ENCODE peak calls at places on chromosome 19, in eight cellular contexts. One of them, this sample, is unnamed.
A peak's percentile ranks its signal among the peaks of the same experiment; 100 is the strongest.

GRCh38 chr19:38004100-38004504 is 97.1 kb downstream of the SIPA1L3 start:
- ATAC-seq in heart left ventricle: no peak
- ATAC-seq in right lobe of liver: no peak
- ATAC-seq in activated CD8-positive, alpha-beta T cell treated with anti-CD3 and anti-CD28 coated beads, Interleukin-2, amount 10 ng/mL, durations not matched to agents 7 days and 5 days: no peak
- ATAC-seq in activated naive CD8-positive, alpha-beta T cell treated with anti-CD3 and anti-CD28 coated beads, Interleukin-2, amount 50 U/mL, for 24 hours: no peak
- ATAC-seq in lower lobe of right lung: peak; percentile 25
- ATAC-seq in activated CD8-positive, alpha-beta memory T cell treated with anti-CD3 and anti-CD28 coated beads, Interleukin-2, amount 10 ng/mL, durations not matched to agents 7 days and 5 days: no peak
- ATAC-seq in left cardiac atrium: peak; percentile 20
- ATAC-seq in this sample: no peak

GRCh38 chr19:5287066-5287465 is 53.5 kb downstream of the PTPRS start:
- ATAC-seq in right lobe of liver: no peak
- ATAC-seq in left cardiac atrium: no peak
- ATAC-seq in activated CD8-positive, alpha-beta memory T cell treated with anti-CD3 and anti-CD28 coated beads, Interleukin-2, amount 10 ng/mL, durations not matched to agents 7 days and 5 days: no peak
- ATAC-seq in activated CD8-positive, alpha-beta T cell treated with anti-CD3 and anti-CD28 coated beads, Interleukin-2, amount 10 ng/mL, durations not matched to agents 7 days and 5 days: no peak
- ATAC-seq in lower lobe of right lung: no peak
- ATAC-seq in activated naive CD8-positive, alpha-beta T cell treated with anti-CD3 and anti-CD28 coated beads, Interleukin-2, amount 50 U/mL, for 24 hours: peak; percentile 72
- ATAC-seq in heart left ventricle: no peak
- ATAC-seq in this sample: no peak

GRCh38 chr19:32287811-32288227 is 57.6 kb upstream of the ZNF507 start:
- ATAC-seq in heart left ventricle: peak; percentile 74
- ATAC-seq in lower lobe of right lung: peak; percentile 57
- ATAC-seq in activated naive CD8-positive, alpha-beta T cell treated with anti-CD3 and anti-CD28 coated beads, Interleukin-2, amount 50 U/mL, for 24 hours: no peak
- ATAC-seq in left cardiac atrium: peak; percentile 87
- ATAC-seq in activated CD8-positive, alpha-beta memory T cell treated with anti-CD3 and anti-CD28 coated beads, Interleukin-2, amount 10 ng/mL, durations not matched to agents 7 days and 5 days: no peak
- ATAC-seq in right lobe of liver: peak; percentile 47
- ATAC-seq in activated CD8-positive, alpha-beta T cell treated with anti-CD3 and anti-CD28 coated beads, Interleukin-2, amount 10 ng/mL, durations not matched to agents 7 days and 5 days: no peak
- ATAC-seq in this sample: peak; percentile 69

GRCh38 chr19:32800757-32801156 is 68.8 kb downstream of the SLC7A9 start:
- ATAC-seq in lower lobe of right lung: no peak
- ATAC-seq in left cardiac atrium: no peak
- ATAC-seq in activated CD8-positive, alpha-beta memory T cell treated with anti-CD3 and anti-CD28 coated beads, Interleukin-2, amount 10 ng/mL, durations not matched to agents 7 days and 5 days: no peak
- ATAC-seq in activated CD8-positive, alpha-beta T cell treated with anti-CD3 and anti-CD28 coated beads, Interleukin-2, amount 10 ng/mL, durations not matched to agents 7 days and 5 days: no peak
- ATAC-seq in activated naive CD8-positive, alpha-beta T cell treated with anti-CD3 and anti-CD28 coated beads, Interleukin-2, amount 50 U/mL, for 24 hours: no peak
- ATAC-seq in right lobe of liver: no peak
- ATAC-seq in heart left ventricle: no peak
- ATAC-seq in this sample: no peak

GRCh38 chr19:34273121-34273845 is 18.9 kb downstream of the GARRE1 start:
- ATAC-seq in heart left ventricle: no peak
- ATAC-seq in left cardiac atrium: no peak
- ATAC-seq in right lobe of liver: no peak
- ATAC-seq in activated CD8-positive, alpha-beta memory T cell treated with anti-CD3 and anti-CD28 coated beads, Interleukin-2, amount 10 ng/mL, durations not matched to agents 7 days and 5 days: no peak
- ATAC-seq in activated CD8-positive, alpha-beta T cell treated with anti-CD3 and anti-CD28 coated beads, Interleukin-2, amount 10 ng/mL, durations not matched to agents 7 days and 5 days: no peak
- ATAC-seq in lower lobe of right lung: no peak
- ATAC-seq in activated naive CD8-positive, alpha-beta T cell treated with anti-CD3 and anti-CD28 coated beads, Interleukin-2, amount 50 U/mL, for 24 hours: no peak
- ATAC-seq in this sample: no peak

GRCh38 chr19:47146920-47147319 is 16.3 kb downstream of the SAE1 start:
- ATAC-seq in activated naive CD8-positive, alpha-beta T cell treated with anti-CD3 and anti-CD28 coated beads, Interleukin-2, amount 50 U/mL, for 24 hours: peak; percentile 62
- ATAC-seq in lower lobe of right lung: no peak
- ATAC-seq in left cardiac atrium: no peak
- ATAC-seq in activated CD8-positive, alpha-beta memory T cell treated with anti-CD3 and anti-CD28 coated beads, Interleukin-2, amount 10 ng/mL, durations not matched to agents 7 days and 5 days: no peak
- ATAC-seq in right lobe of liver: no peak
- ATAC-seq in heart left ventricle: no peak
- ATAC-seq in activated CD8-positive, alpha-beta T cell treated with anti-CD3 and anti-CD28 coated beads, Interleukin-2, amount 10 ng/mL, durations not matched to agents 7 days and 5 days: no peak
- ATAC-seq in this sample: no peak

GRCh38 chr19:33235269-33235995 is 9.8 kb upstream of the SLC7A10 start:
- ATAC-seq in activated CD8-positive, alpha-beta memory T cell treated with anti-CD3 and anti-CD28 coated beads, Interleukin-2, amount 10 ng/mL, durations not matched to agents 7 days and 5 days: peak; percentile 90
- ATAC-seq in right lobe of liver: peak; percentile 89
- ATAC-seq in left cardiac atrium: peak; percentile 66
- ATAC-seq in activated CD8-positive, alpha-beta T cell treated with anti-CD3 and anti-CD28 coated beads, Interleukin-2, amount 10 ng/mL, durations not matched to agents 7 days and 5 days: peak; percentile 70
- ATAC-seq in activated naive CD8-positive, alpha-beta T cell treated with anti-CD3 and anti-CD28 coated beads, Interleukin-2, amount 50 U/mL, for 24 hours: peak; percentile 77
- ATAC-seq in lower lobe of right lung: peak; percentile 85
- ATAC-seq in heart left ventricle: peak; percentile 67
- ATAC-seq in this sample: peak; percentile 55

GRCh38 chr19:12969292-12969988 is at the start of gene DAND5:
- ATAC-seq in heart left ventricle: peak; percentile 80
- ATAC-seq in activated naive CD8-positive, alpha-beta T cell treated with anti-CD3 and anti-CD28 coated beads, Interleukin-2, amount 50 U/mL, for 24 hours: no peak
- ATAC-seq in right lobe of liver: no peak
- ATAC-seq in activated CD8-positive, alpha-beta T cell treated with anti-CD3 and anti-CD28 coated beads, Interleukin-2, amount 10 ng/mL, durations not matched to agents 7 days and 5 days: no peak
- ATAC-seq in left cardiac atrium: peak; percentile 77
- ATAC-seq in activated CD8-positive, alpha-beta memory T cell treated with anti-CD3 and anti-CD28 coated beads, Interleukin-2, amount 10 ng/mL, durations not matched to agents 7 days and 5 days: no peak
- ATAC-seq in lower lobe of right lung: no peak
- ATAC-seq in this sample: no peak

GRCh38 chr19:1424182-1424955 is 13.8 kb upstream of the RPS15 start:
- ATAC-seq in activated CD8-positive, alpha-beta T cell treated with anti-CD3 and anti-CD28 coated beads, Interleukin-2, amount 10 ng/mL, durations not matched to agents 7 days and 5 days: no peak
- ATAC-seq in activated CD8-positive, alpha-beta memory T cell treated with anti-CD3 and anti-CD28 coated beads, Interleukin-2, amount 10 ng/mL, durations not matched to agents 7 days and 5 days: no peak
- ATAC-seq in activated naive CD8-positive, alpha-beta T cell treated with anti-CD3 and anti-CD28 coated beads, Interleukin-2, amount 50 U/mL, for 24 hours: no peak
- ATAC-seq in heart left ventricle: no peak
- ATAC-seq in right lobe of liver: peak; percentile 90
- ATAC-seq in lower lobe of right lung: no peak
- ATAC-seq in left cardiac atrium: no peak
- ATAC-seq in this sample: no peak

GRCh38 chr19:2166741-2167738 is 3.3 kb downstream of the DOT1L start:
- ATAC-seq in heart left ventricle: peak; percentile 50
- ATAC-seq in activated CD8-positive, alpha-beta memory T cell treated with anti-CD3 and anti-CD28 coated beads, Interleukin-2, amount 10 ng/mL, durations not matched to agents 7 days and 5 days: no peak
- ATAC-seq in activated CD8-positive, alpha-beta T cell treated with anti-CD3 and anti-CD28 coated beads, Interleukin-2, amount 10 ng/mL, durations not matched to agents 7 days and 5 days: no peak
- ATAC-seq in lower lobe of right lung: peak; percentile 60
- ATAC-seq in left cardiac atrium: peak; percentile 35
- ATAC-seq in activated naive CD8-positive, alpha-beta T cell treated with anti-CD3 and anti-CD28 coated beads, Interleukin-2, amount 50 U/mL, for 24 hours: no peak
- ATAC-seq in right lobe of liver: peak; percentile 65
- ATAC-seq in this sample: peak; percentile 28

GRCh38 chr19:19205416-19206410 is 2.5 kb upstream of the NR2C2AP start:
- ATAC-seq in heart left ventricle: no peak
- ATAC-seq in right lobe of liver: no peak
- ATAC-seq in activated naive CD8-positive, alpha-beta T cell treated with anti-CD3 and anti-CD28 coated beads, Interleukin-2, amount 50 U/mL, for 24 hours: no peak
- ATAC-seq in activated CD8-positive, alpha-beta memory T cell treated with anti-CD3 and anti-CD28 coated beads, Interleukin-2, amount 10 ng/mL, durations not matched to agents 7 days and 5 days: no peak
- ATAC-seq in lower lobe of right lung: no peak
- ATAC-seq in left cardiac atrium: no peak
- ATAC-seq in activated CD8-positive, alpha-beta T cell treated with anti-CD3 and anti-CD28 coated beads, Interleukin-2, amount 10 ng/mL, durations not matched to agents 7 days and 5 days: no peak
- ATAC-seq in this sample: no peak

GRCh38 chr19:55254625-55254977 is 4.2 kb downstream of the PPP6R1 start:
- ATAC-seq in lower lobe of right lung: no peak
- ATAC-seq in left cardiac atrium: no peak
- ATAC-seq in activated naive CD8-positive, alpha-beta T cell treated with anti-CD3 and anti-CD28 coated beads, Interleukin-2, amount 50 U/mL, for 24 hours: no peak
- ATAC-seq in activated CD8-positive, alpha-beta T cell treated with anti-CD3 and anti-CD28 coated beads, Interleukin-2, amount 10 ng/mL, durations not matched to agents 7 days and 5 days: no peak
- ATAC-seq in activated CD8-positive, alpha-beta memory T cell treated with anti-CD3 and anti-CD28 coated beads, Interleukin-2, amount 10 ng/mL, durations not matched to agents 7 days and 5 days: no peak
- ATAC-seq in heart left ventricle: no peak
- ATAC-seq in right lobe of liver: no peak
- ATAC-seq in this sample: no peak

GRCh38 chr19:19597809-19598306 is 20.6 kb downstream of the PBX4 start:
- ATAC-seq in activated naive CD8-positive, alpha-beta T cell treated with anti-CD3 and anti-CD28 coated beads, Interleukin-2, amount 50 U/mL, for 24 hours: peak; percentile 77
- ATAC-seq in right lobe of liver: no peak
- ATAC-seq in lower lobe of right lung: peak; percentile 31
- ATAC-seq in heart left ventricle: no peak
- ATAC-seq in left cardiac atrium: no peak
- ATAC-seq in activated CD8-positive, alpha-beta memory T cell treated with anti-CD3 and anti-CD28 coated beads, Interleukin-2, amount 10 ng/mL, durations not matched to agents 7 days and 5 days: peak; percentile 68
- ATAC-seq in activated CD8-positive, alpha-beta T cell treated with anti-CD3 and anti-CD28 coated beads, Interleukin-2, amount 10 ng/mL, durations not matched to agents 7 days and 5 days: peak; percentile 60
- ATAC-seq in this sample: no peak

GRCh38 chr19:37148214-37148613 is 24.3 kb downstream of the ZNF585A start:
- ATAC-seq in lower lobe of right lung: no peak
- ATAC-seq in activated CD8-positive, alpha-beta memory T cell treated with anti-CD3 and anti-CD28 coated beads, Interleukin-2, amount 10 ng/mL, durations not matched to agents 7 days and 5 days: no peak
- ATAC-seq in heart left ventricle: no peak
- ATAC-seq in right lobe of liver: no peak
- ATAC-seq in activated naive CD8-positive, alpha-beta T cell treated with anti-CD3 and anti-CD28 coated beads, Interleukin-2, amount 50 U/mL, for 24 hours: no peak
- ATAC-seq in activated CD8-positive, alpha-beta T cell treated with anti-CD3 and anti-CD28 coated beads, Interleukin-2, amount 10 ng/mL, durations not matched to agents 7 days and 5 days: no peak
- ATAC-seq in left cardiac atrium: no peak
- ATAC-seq in this sample: no peak

GRCh38 chr19:10116085-10116865 is 3.4 kb downstream of the EIF3G start:
- ATAC-seq in lower lobe of right lung: no peak
- ATAC-seq in heart left ventricle: no peak
- ATAC-seq in right lobe of liver: no peak
- ATAC-seq in left cardiac atrium: no peak
- ATAC-seq in activated CD8-positive, alpha-beta memory T cell treated with anti-CD3 and anti-CD28 coated beads, Interleukin-2, amount 10 ng/mL, durations not matched to agents 7 days and 5 days: no peak
- ATAC-seq in activated naive CD8-positive, alpha-beta T cell treated with anti-CD3 and anti-CD28 coated beads, Interleukin-2, amount 50 U/mL, for 24 hours: no peak
- ATAC-seq in activated CD8-positive, alpha-beta T cell treated with anti-CD3 and anti-CD28 coated beads, Interleukin-2, amount 10 ng/mL, durations not matched to agents 7 days and 5 days: no peak
- ATAC-seq in this sample: no peak

GRCh38 chr19:53659292-53659691 is 27.5 kb downstream of the DPRX start:
- ATAC-seq in activated CD8-positive, alpha-beta T cell treated with anti-CD3 and anti-CD28 coated beads, Interleukin-2, amount 10 ng/mL, durations not matched to agents 7 days and 5 days: no peak
- ATAC-seq in activated CD8-positive, alpha-beta memory T cell treated with anti-CD3 and anti-CD28 coated beads, Interleukin-2, amount 10 ng/mL, durations not matched to agents 7 days and 5 days: no peak
- ATAC-seq in right lobe of liver: no peak
- ATAC-seq in activated naive CD8-positive, alpha-beta T cell treated with anti-CD3 and anti-CD28 coated beads, Interleukin-2, amount 50 U/mL, for 24 hours: no peak
- ATAC-seq in lower lobe of right lung: peak; percentile 47
- ATAC-seq in heart left ventricle: peak; percentile 39
- ATAC-seq in left cardiac atrium: peak; percentile 41
- ATAC-seq in this sample: no peak